ENCODE peak calls at places on chromosomes 16 and 17, in four cellular contexts. E is ovary, Q is foreskin fibroblast, B is AG04450. T is an unnamed sample.

GRCh38 chr17:1496814-1497325 is 4.4 kb upstream of the MYO1C start:
- DNase-seq in E (no peak), Q (no peak), B (no peak), T (no peak)

GRCh38 chr16:30927789-30928378 is 4.5 kb downstream of the FBXL19 start:
- DNase-seq in E (peak), Q (peak), B (no peak), T (peak)

GRCh38 chr17:72222571-72222970 is 101.8 kb downstream of the SOX9 start:
- DNase-seq in E (no peak), Q (no peak), B (no peak), T (no peak)

GRCh38 chr16:64012166-64012565 is 1109.7 kb downstream of the CDH11 start:
- DNase-seq in E (no peak), Q (no peak), B (no peak), T (no peak)

GRCh38 chr17:64401941-64402340 is 11.3 kb upstream of the PECAM1 start:
- DNase-seq in E (peak), Q (no peak), B (no peak), T (no peak)

GRCh38 chr17:33023790-33024189 is 32.1 kb downstream of the SPACA3 start:
- DNase-seq in E (no peak), Q (no peak), B (no peak), T (no peak)

GRCh38 chr17:73750975-73751374 is 106.7 kb upstream of the SDK2 start:
- DNase-seq in E (no peak), Q (no peak), B (no peak), T (no peak)

GRCh38 chr17:38636054-38636453 is 30.3 kb upstream of the SRCIN1 start:
- DNase-seq in E (no peak), Q (no peak), B (no peak), T (no peak)

GRCh38 chr17:54256530-54256929 is 433.8 kb downstream of the KIF2B start:
- DNase-seq in E (no peak), Q (no peak), B (no peak), T (no peak)

DNA sequence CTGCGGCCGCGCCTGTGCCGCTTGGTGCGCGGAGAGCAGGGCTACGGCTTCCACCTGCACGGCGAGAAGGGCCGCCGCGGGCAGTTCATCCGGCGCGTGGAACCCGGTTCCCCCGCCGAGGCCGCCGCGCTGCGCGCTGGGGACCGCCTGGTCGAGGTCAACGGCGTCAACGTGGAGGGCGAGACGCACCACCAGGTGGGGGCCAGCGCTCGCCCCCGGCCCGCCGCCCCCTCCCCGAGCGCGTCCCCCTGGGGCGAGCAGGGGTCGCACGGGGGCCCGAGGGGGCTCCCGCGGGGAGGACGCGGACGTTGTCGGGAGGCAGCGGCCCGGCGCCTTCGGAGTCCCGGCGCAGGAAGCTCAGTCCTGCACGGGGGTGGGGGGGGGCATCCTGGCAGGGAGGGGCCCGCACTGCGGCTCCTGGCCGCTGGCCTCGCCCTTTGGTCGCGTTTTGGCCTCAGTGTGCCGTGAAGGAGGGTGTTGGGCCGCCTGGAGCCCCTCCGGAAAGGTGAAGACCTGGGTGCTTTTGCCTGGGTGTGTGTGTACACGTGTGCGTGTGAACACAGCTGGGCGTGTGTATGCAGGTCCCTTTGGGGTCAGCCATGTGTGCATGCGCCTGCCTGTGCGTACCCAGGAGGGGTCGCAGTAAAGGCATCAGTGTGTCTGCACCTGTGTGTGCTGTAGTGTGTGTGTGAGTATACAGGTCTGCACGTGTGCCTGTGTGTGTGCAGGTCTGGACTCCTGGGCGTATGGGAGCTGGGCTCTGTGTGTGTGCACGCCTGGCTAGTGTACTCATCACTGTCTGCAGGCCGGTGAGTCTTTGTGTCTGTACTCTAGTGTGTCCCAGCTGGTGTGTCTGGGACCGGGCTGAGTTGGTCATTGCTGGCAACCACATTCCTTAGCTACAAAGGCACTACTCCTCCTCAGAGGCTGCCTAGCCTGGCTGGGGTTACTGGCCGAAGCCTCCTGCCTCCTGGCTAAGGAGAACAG is 615 bp downstream of the NHERF2 start:
- DNase-seq in E (peak), Q (peak), B (no peak), T (no peak)
- TF ChIP-seq CTCF in E (no peak), Q (no peak), B (no peak), T (no peak)

GRCh38 chr17:82388223-82388921 is 16.8 kb downstream of the UTS2R start:
- DNase-seq in E (peak), Q (peak), B (no peak), T (no peak)
- TF ChIP-seq CTCF in E (no peak), Q (no peak), B (no peak), T (no peak)

GRCh38 chr17:47844814-47845453 is 3.9 kb upstream of the SCRN2 start:
- DNase-seq in E (no peak), Q (no peak), B (no peak), T (no peak)
- TF ChIP-seq CTCF in E (no peak), Q (peak), B (peak), T (peak)

DNA sequence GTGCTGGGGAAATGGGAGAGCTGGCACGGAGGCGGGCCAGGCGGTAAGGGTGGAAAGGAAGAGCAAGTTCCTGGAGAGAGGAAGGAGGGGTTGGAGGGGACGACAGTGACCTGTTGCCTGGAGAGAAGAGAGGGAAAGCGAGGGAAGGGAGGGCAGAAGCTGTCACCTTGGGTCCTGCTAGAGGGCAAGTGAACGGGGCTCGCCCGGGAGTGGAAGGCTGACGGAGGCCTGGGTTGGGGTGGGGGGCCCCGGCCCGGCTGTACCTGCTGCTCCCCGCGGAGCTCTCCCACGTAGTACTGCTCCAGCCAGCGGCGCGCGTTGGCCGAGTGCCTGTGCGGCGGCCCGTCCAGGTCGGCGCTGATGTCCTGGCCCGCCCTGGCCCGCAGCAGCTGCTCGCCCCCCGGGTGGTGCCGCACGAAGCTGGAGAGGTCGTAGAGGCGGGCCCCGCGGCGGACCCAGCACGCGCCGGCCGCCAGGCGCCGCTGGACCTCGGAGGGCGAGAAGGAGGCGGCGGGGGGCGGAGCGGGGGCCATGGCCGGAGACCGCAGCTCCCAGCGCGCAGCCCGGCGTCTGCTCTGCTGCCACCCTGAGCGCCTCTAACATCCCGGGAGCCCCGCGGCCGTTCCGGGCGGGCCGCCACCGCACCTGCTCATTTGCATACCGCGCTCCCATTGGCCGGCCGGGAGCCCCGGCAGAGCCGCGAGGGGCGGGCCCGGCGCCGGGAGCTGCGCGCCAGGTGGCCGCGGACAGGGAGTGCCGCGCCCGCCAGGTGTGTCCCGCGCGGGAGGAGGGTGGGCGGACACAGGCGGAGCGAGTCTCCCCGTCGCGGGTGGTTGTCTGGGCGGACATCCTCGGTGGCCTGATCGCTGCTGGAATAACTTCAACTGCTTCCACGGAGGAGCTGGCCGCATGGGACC is at the start of gene FA2H:
- DNase-seq in E (peak), Q (peak), B (no peak), T (peak)
- TF ChIP-seq CTCF in E (peak), Q (peak), B (peak), T (peak)

GRCh38 chr17:78040561-78041400 is 82.3 kb downstream of the TNRC6C start:
- DNase-seq in E (peak), Q (peak), B (no peak), T (no peak)
- TF ChIP-seq CTCF in E (no peak), Q (no peak), B (peak), T (no peak)

GRCh38 chr16:53415504-53415903 is 18.8 kb upstream of the RBL2 start:
- DNase-seq in E (no peak), Q (no peak), B (no peak), T (no peak)

GRCh38 chr16:53412549-53412948 is 21.7 kb upstream of the RBL2 start:
- DNase-seq in E (no peak), Q (no peak), B (no peak), T (no peak)

GRCh38 chr16:53413864-53414263 is 20.4 kb upstream of the RBL2 start:
- DNase-seq in E (no peak), Q (no peak), B (no peak), T (no peak)

GRCh38 chr16:53417011-53417410 is 17.3 kb upstream of the RBL2 start:
- DNase-seq in E (no peak), Q (peak), B (no peak), T (no peak)

GRCh38 chr16:53414381-53414780 is 19.9 kb upstream of the RBL2 start:
- DNase-seq in E (no peak), Q (no peak), B (no peak), T (no peak)
- TF ChIP-seq CTCF in E (no peak), Q (no peak), B (no peak), T (no peak)

GRCh38 chr16:80976946-80977345 is 29.7 kb downstream of the CMC2 start:
- DNase-seq in E (no peak), Q (no peak), B (no peak), T (no peak)

GRCh38 chr16:80973991-80974390 is 32.7 kb downstream of the CMC2 start:
- DNase-seq in E (no peak), Q (no peak), B (no peak), T (no peak)

GRCh38 chr16:80971814-80972213 is 34.9 kb downstream of the CMC2 start:
- DNase-seq in E (no peak), Q (no peak), B (no peak), T (no peak)

GRCh38 chr16:80972611-80973010 is 34.1 kb downstream of the CMC2 start:
- DNase-seq in E (no peak), Q (no peak), B (no peak), T (no peak)

GRCh38 chr16:80974649-80975376 is 31.9 kb downstream of the CMC2 start:
- DNase-seq in E (no peak), Q (no peak), B (no peak), T (no peak)
- TF ChIP-seq CTCF in E (no peak), Q (peak), B (peak), T (peak)

GRCh38 chr17:57915980-57916757 is 39.0 kb downstream of the CUEDC1 start:
- DNase-seq in E (peak), Q (peak), B (no peak), T (peak)

GRCh38 chr17:57914274-57915147 is 40.7 kb downstream of the CUEDC1 start:
- DNase-seq in E (no peak), Q (no peak), B (no peak), T (no peak)

GRCh38 chr17:57915532-57915931 is 39.7 kb downstream of the CUEDC1 start:
- DNase-seq in E (no peak), Q (peak), B (no peak), T (peak)

GRCh38 chr17:57918017-57918895 is 37.0 kb downstream of the CUEDC1 start:
- DNase-seq in E (no peak), Q (peak), B (no peak), T (no peak)

GRCh38 chr17:57916925-57917858 is 38.0 kb downstream of the CUEDC1 start:
- DNase-seq in E (no peak), Q (no peak), B (no peak), T (no peak)
- TF ChIP-seq CTCF in E (no peak), Q (no peak), B (no peak), T (no peak)